ENCODE peak calls at places on chromosomes 2 and 18, in four cellular contexts. B is K562, Q is A549, X is HepG2. Y is an unnamed sample.

GRCh38 chr2:128602699-128603101 is 284.0 kb upstream of the HS6ST1 start:
- DNase-seq in B (no peak), X (no peak), Q (no peak), Y (no peak)

GRCh38 chr2:75820693-75821092 is 110.0 kb upstream of the GCFC2 start:
- DNase-seq in B (no peak), Q (no peak), X (no peak), Y (peak)

GRCh38 chr18:61948842-61949438 is 56.1 kb upstream of the RNF152 start:
- DNase-seq in Q (no peak), B (no peak), X (no peak), Y (no peak)

GRCh38 chr18:49238433-49239042 is 221.9 kb downstream of the DYM start:
- DNase-seq in X (peak), Q (peak), B (peak), Y (no peak)

GRCh38 chr2:3305952-3306351 is 71.7 kb downstream of the EIPR1 start:
- DNase-seq in Q (no peak), B (no peak), X (no peak), Y (no peak)

GRCh38 chr18:43134876-43135275 is 19.4 kb upstream of the RIT2 start:
- DNase-seq in B (no peak), X (no peak), Q (no peak), Y (no peak)

GRCh38 chr2:39737661-39738060 is 41.4 kb downstream of the THUMPD2 start:
- DNase-seq in B (no peak), X (no peak), Q (no peak), Y (no peak)

GRCh38 chr2:61018319-61018750 is 280 bp upstream of the PUS10 start:
- DNase-seq in Q (no peak), X (no peak), B (no peak), Y (no peak)

GRCh38 chr18:29378739-29379138 is 1201.8 kb upstream of the CDH2 start:
- DNase-seq in X (no peak), Q (no peak), B (no peak), Y (no peak)

GRCh38 chr2:82636411-82637020 is 1822.6 kb downstream of the SUCLG1 start:
- DNase-seq in B (no peak), X (no peak), Q (no peak), Y (no peak)

GRCh38 chr2:104606056-104606455 is 247.9 kb upstream of the POU3F3 start:
- DNase-seq in B (no peak), Q (no peak), X (no peak), Y (no peak)

GRCh38 chr2:64629329-64629781 is 24.4 kb downstream of the SERTAD2 start:
- DNase-seq in Q (no peak), B (no peak), X (no peak), Y (no peak)

GRCh38 chr2:8575011-8575750 is 106.7 kb upstream of the ID2 start:
- DNase-seq in B (no peak), Q (no peak), X (peak), Y (no peak)

GRCh38 chr2:150939087-150939486 is 322.6 kb downstream of the RBM43 start:
- DNase-seq in X (no peak), Q (no peak), B (no peak), Y (no peak)

GRCh38 chr2:236785611-236786057 is 216.0 kb downstream of the ACKR3 start:
- DNase-seq in B (no peak), Q (no peak), X (no peak), Y (no peak)

GRCh38 chr2:100643906-100644501 is 81.2 kb downstream of the PDCL3 start:
- DNase-seq in X (no peak), Q (no peak), B (no peak), Y (no peak)

GRCh38 chr18:24212939-24213338 is 74.1 kb downstream of the CABYR start:
- DNase-seq in Q (peak), B (no peak), X (peak), Y (no peak)

GRCh38 chr18:55354795-55355194 is 233.2 kb downstream of the TCF4 start:
- DNase-seq in B (no peak), X (no peak), Q (no peak), Y (no peak)

GRCh38 chr2:230849633-230850357 is 14.9 kb upstream of the ITM2C start:
- DNase-seq in B (peak), X (peak), Q (peak), Y (no peak)

GRCh38 chr2:80567991-80568390 is 263.4 kb upstream of the LRRTM1 start:
- DNase-seq in B (no peak), X (no peak), Q (no peak), Y (no peak)

GRCh38 chr2:209523041-209523740 is 99.3 kb downstream of the MAP2 start:
- DNase-seq in X (no peak), B (no peak), Q (no peak), Y (no peak)

GRCh38 chr2:137741963-137742362 is 222.3 kb upstream of the HNMT start:
- DNase-seq in B (no peak), X (no peak), Q (no peak), Y (no peak)

GRCh38 chr2:127115471-127116199 is 8.7 kb upstream of the BIN1 start:
- DNase-seq in X (no peak), Q (no peak), B (no peak), Y (no peak)

GRCh38 chr2:190119257-190119656 is 56.7 kb upstream of the MSTN start:
- DNase-seq in X (no peak), Q (no peak), B (no peak), Y (no peak)

GRCh38 chr2:176910828-176911227 is 301.8 kb upstream of the HNRNPA3 start:
- DNase-seq in Q (no peak), X (no peak), B (no peak), Y (no peak)

GRCh38 chr2:12717191-12717987 is 653 bp downstream of the TRIB2 start:
- DNase-seq in Q (peak), X (no peak), B (peak), Y (no peak)

GRCh38 chr18:79572848-79573451 is 106.7 kb upstream of the CTDP1 start:
- DNase-seq in X (no peak), B (no peak), Q (no peak), Y (no peak)
- TF ChIP-seq CHD4 in X (no peak), B (no peak), Q (no peak), Y (no peak)

GRCh38 chr2:197992482-197993133 is 188.2 kb downstream of the PLCL1 start:
- DNase-seq in Q (no peak), B (no peak), X (no peak), Y (no peak)
- TF ChIP-seq CHD4 in Q (no peak), B (no peak), X (no peak), Y (no peak)

GRCh38 chr2:68827681-68828080 is 43.5 kb downstream of the BMP10 start:
- DNase-seq in Q (no peak), X (no peak), B (no peak), Y (no peak)
- TF ChIP-seq CHD4 in Q (no peak), X (no peak), B (no peak), Y (no peak)

GRCh38 chr2:102140367-102140766 is 2.2 kb upstream of the IL1R1 start:
- DNase-seq in B (no peak), Q (no peak), X (no peak), Y (no peak)

GRCh38 chr2:102143450-102143985 is 972 bp downstream of the IL1R1 start:
- DNase-seq in X (peak), B (peak), Q (no peak), Y (no peak)

GRCh38 chr2:102142829-102143449 is 393 bp downstream of the IL1R1 start:
- DNase-seq in X (peak), B (no peak), Q (peak), Y (no peak)

GRCh38 chr2:102141011-102141914 is 1.3 kb upstream of the IL1R1 start:
- DNase-seq in B (no peak), Q (no peak), X (no peak), Y (no peak)

GRCh38 chr2:102141915-102142828 is at the start of gene IL1R1:
- DNase-seq in X (peak), B (peak), Q (peak), Y (no peak)
- TF ChIP-seq CHD4 in X (no peak), B (no peak), Q (no peak), Y (no peak)

GRCh38 chr2:108570416-108570815 is 36.1 kb downstream of the LIMS1 start:
- DNase-seq in B (no peak), X (no peak), Q (peak), Y (no peak)
- TF ChIP-seq CHD4 in B (no peak), X (no peak), Q (no peak), Y (no peak)

GRCh38 chr2:111667542-111668273 is 216.3 kb downstream of the ANAPC1 start:
- DNase-seq in B (no peak), Q (peak), X (peak), Y (no peak)
- TF ChIP-seq CHD4 in B (no peak), Q (no peak), X (no peak), Y (no peak)

DNA sequence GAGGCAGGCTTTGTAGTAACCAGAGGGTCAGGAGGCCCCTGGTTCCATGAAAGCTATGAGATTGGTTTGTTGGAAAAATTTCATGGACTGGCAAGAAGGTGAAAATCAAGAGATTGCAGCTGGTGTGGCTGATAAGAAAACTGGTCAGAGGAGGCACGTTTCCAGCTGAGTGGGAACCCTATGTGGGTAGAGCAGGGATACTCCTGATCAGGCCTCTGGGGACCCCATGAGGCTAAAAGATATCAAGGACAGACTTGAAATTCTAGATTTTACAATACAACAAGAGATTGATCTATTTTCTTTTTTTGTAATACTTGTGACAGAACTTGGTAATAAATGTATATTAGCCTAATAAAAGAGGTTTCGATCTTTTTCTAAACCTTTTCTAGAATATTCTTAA is 1615.1 kb downstream of the DPP10 start:
- DNase-seq in B (no peak), Q (no peak), X (no peak), Y (no peak)
- TF ChIP-seq CHD4 in B (no peak), Q (no peak), X (no peak), Y (no peak)

GRCh38 chr18:56975276-56975675 is 171.6 kb upstream of the BOD1L2 start:
- DNase-seq in B (no peak), Q (no peak), X (no peak), Y (no peak)
- TF ChIP-seq CHD4 in B (no peak), Q (no peak), X (no peak), Y (no peak)

GRCh38 chr18:907171-907879 is 2.7 kb downstream of the ADCYAP1 start:
- DNase-seq in Q (no peak), B (no peak), X (no peak), Y (no peak)

GRCh38 chr18:904135-905090 is at the start of gene ADCYAP1:
- DNase-seq in X (no peak), B (no peak), Q (peak), Y (no peak)

GRCh38 chr18:905307-905947 is 756 bp downstream of the ADCYAP1 start:
- DNase-seq in B (no peak), X (no peak), Q (no peak), Y (no peak)

GRCh38 chr18:906416-907170 is 1.9 kb downstream of the ADCYAP1 start:
- DNase-seq in Q (no peak), B (no peak), X (no peak), Y (no peak)

GRCh38 chr18:905948-906415 is 1.3 kb downstream of the ADCYAP1 start:
- DNase-seq in Q (no peak), X (no peak), B (no peak), Y (no peak)
- TF ChIP-seq CHD4 in Q (no peak), X (no peak), B (no peak), Y (no peak)